ENCODE peak calls at places on chromosomes 3 and 15, in nine cellular contexts. J is H1, X is A549, V is WTC11, I is endothelial cell of umbilical vein, F is K562, R is SK-N-SH, A is HCT116, M is GM12878. C is an unnamed sample.

GRCh38 chr15:66844747-66845145 is 142.7 kb downstream of the SMAD6 start:
- DNase-seq in A (no peak), I (no peak), J (no peak), V (no peak), F (no peak), R (no peak), X (no peak), M (no peak), C (no peak)

GRCh38 chr15:68794869-68795268 is 25.8 kb downstream of the ANP32A start:
- DNase-seq in M (no peak), R (no peak), V (no peak), J (no peak), F (no peak), X (no peak), A (no peak), I (no peak), C (no peak)

GRCh38 chr3:197541756-197542539 is 13.8 kb downstream of the BDH1 start:
- DNase-seq in V (peak; percentile 83), F (peak; percentile 92), A (no peak), I (peak; percentile 43), X (no peak), M (no peak), J (peak; percentile 89), R (peak; percentile 92), C (no peak)

GRCh38 chr3:193975072-193975535 is 160.8 kb upstream of the HES1 start:
- DNase-seq in R (no peak), A (no peak), F (no peak), X (no peak), M (no peak), J (peak; percentile 59), I (no peak), V (peak; percentile 34), C (no peak)

GRCh38 chr3:128922804-128923459 is 43.5 kb downstream of the ACAD9 start:
- DNase-seq in A (no peak), X (no peak), I (no peak), M (no peak), J (no peak), V (no peak), R (no peak), F (no peak), C (peak; percentile 40)

GRCh38 chr3:45026038-45026437 is at the start of gene CLEC3B:
- DNase-seq in J (no peak), M (no peak), I (peak; percentile 72), A (no peak), R (no peak), X (no peak), V (no peak), F (no peak), C (no peak)

GRCh38 chr3:138089091-138089490 is 26.3 kb downstream of the DZIP1L start:
- DNase-seq in I (no peak), M (no peak), V (no peak), A (no peak), R (no peak), F (no peak), J (no peak), X (no peak), C (no peak)

GRCh38 chr3:190848891-190849290 is 13.6 kb downstream of the GMNC start:
- DNase-seq in I (no peak), M (no peak), F (no peak), A (no peak), V (no peak), X (no peak), J (no peak), R (no peak), C (no peak)

GRCh38 chr3:1699361-1699920 is 399.2 kb upstream of the CNTN4 start:
- DNase-seq in J (no peak), I (no peak), R (no peak), M (no peak), X (no peak), V (no peak), F (no peak), A (no peak), C (no peak)

GRCh38 chr3:12224181-12225147 is 64.4 kb upstream of the PPARG start:
- DNase-seq in A (no peak), J (no peak), V (peak; percentile 12), M (no peak), X (no peak), I (no peak), F (no peak), R (no peak), C (no peak)

GRCh38 chr3:11481561-11481960 is 162.2 kb downstream of the VGLL4 start:
- DNase-seq in V (no peak), R (no peak), I (no peak), A (no peak), J (no peak), F (peak; percentile 32), M (no peak), X (no peak), C (no peak)

GRCh38 chr15:63476229-63476632 is 28.2 kb upstream of the USP3 start:
- DNase-seq in X (peak; percentile 89), J (no peak), A (peak; percentile 65), F (no peak), M (no peak), R (no peak), I (peak; percentile 63), V (no peak), C (no peak)

GRCh38 chr3:11445883-11446282 is 173.7 kb downstream of the ATG7 start:
- DNase-seq in F (no peak), J (no peak), R (no peak), M (no peak), V (no peak), X (no peak), A (no peak), I (no peak), C (no peak)

GRCh38 chr3:104556372-104557078 is 810.2 kb upstream of the ALCAM start:
- DNase-seq in I (no peak), X (no peak), M (no peak), J (no peak), F (no peak), V (no peak), A (no peak), R (no peak), C (peak; percentile 49)

GRCh38 chr15:71107501-71107815 is 7.8 kb upstream of the THSD4 start:
- DNase-seq in V (no peak), M (no peak), X (no peak), J (no peak), I (no peak), F (no peak), R (no peak), A (no peak), C (no peak)

GRCh38 chr3:152444029-152444641 is 175.4 kb downstream of the MBNL1 start:
- DNase-seq in M (peak; percentile 33), F (peak; percentile 10), V (no peak), A (peak; percentile 38), J (no peak), X (peak; percentile 7), I (peak; percentile 80), R (peak; percentile 27), C (peak; percentile 69)

GRCh38 chr3:64998317-64998716 is 310.5 kb upstream of the ADAMTS9 start:
- DNase-seq in R (no peak), M (no peak), F (no peak), V (no peak), X (no peak), I (no peak), A (no peak), J (no peak), C (no peak)
- TF ChIP-seq MAX in R (no peak), M (no peak), F (no peak), V (no peak), X (no peak), I (no peak), A (no peak), J (no peak), C (no peak)

GRCh38 chr3:192570757-192571156 is 156.6 kb downstream of the FGF12 start:
- DNase-seq in X (no peak), R (no peak), M (no peak), J (no peak), I (no peak), V (no peak), A (no peak), F (no peak), C (no peak)
- TF ChIP-seq MAX in X (no peak), R (no peak), M (no peak), J (no peak), I (no peak), V (no peak), A (no peak), F (no peak), C (no peak)

GRCh38 chr3:182979103-182979697 is 1.1 kb downstream of the DCUN1D1 start:
- DNase-seq in M (no peak), I (peak; percentile 34), A (no peak), F (no peak), R (no peak), X (no peak), V (no peak), J (no peak), C (peak; percentile 33)
- TF ChIP-seq MAX in M (no peak), I (no peak), A (no peak), F (no peak), R (no peak), X (no peak), V (no peak), J (no peak), C (no peak)

GRCh38 chr3:155805204-155805801 is 775 bp downstream of the C3orf33 start:
- DNase-seq in J (no peak), I (no peak), A (peak; percentile 12), X (peak; percentile 20), M (no peak), R (no peak), F (no peak), V (no peak), C (peak; percentile 53)

GRCh38 chr3:155807823-155808222 is 1.7 kb upstream of the C3orf33 start:
- DNase-seq in I (no peak), F (no peak), A (no peak), M (no peak), J (no peak), V (no peak), R (no peak), X (no peak), C (no peak)

GRCh38 chr3:155809181-155809580 is 3.1 kb upstream of the C3orf33 start:
- DNase-seq in A (no peak), F (no peak), V (no peak), X (no peak), I (no peak), M (no peak), R (no peak), J (no peak), C (no peak)

GRCh38 chr3:155804298-155804697 is 1.8 kb downstream of the C3orf33 start:
- DNase-seq in M (no peak), X (no peak), F (no peak), R (no peak), A (no peak), J (no peak), V (no peak), I (no peak), C (no peak)

DNA sequence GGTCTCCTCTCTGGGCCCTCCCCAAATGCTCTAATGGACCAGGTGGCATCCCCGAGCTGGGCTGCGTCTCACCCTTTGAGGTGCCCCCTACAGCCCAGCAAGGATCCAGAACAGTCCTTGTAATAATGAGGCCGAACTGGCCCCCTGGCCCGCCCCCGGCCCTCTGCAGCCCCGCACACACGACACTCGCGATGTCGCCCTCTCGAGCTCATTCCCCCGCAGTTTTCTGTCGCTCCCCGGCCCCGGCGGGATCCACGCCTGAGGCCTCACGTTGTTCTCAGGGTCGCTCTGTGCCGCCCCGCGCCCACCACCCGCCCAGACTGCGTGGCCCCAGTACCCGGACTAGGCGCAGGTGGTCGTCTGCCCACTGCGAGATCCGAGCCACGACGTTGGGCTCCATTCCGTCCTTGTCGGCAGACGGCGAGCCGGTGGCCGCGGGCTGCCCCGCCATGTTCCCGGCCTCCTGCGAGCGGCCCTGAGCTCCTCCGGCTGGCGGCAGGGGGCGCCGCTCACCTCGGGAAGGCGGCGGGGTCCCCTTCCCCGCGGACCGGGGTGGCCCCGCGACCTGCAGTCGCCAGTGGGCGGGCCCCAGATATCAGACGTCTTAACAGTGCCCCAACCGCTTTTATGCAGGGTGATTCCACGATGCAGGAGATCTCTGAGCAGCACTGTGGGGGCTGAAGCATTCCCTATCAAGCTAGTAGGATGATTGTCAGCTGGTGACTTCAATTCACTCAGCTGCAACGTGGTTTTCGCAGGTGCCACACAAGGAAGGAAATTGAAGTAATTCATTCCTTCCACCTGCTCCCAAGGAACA is at the start of gene C3orf33:
- DNase-seq in I (peak; percentile 73), X (peak; percentile 84), V (peak; percentile 73), J (peak; percentile 88), F (peak; percentile 91), R (peak; percentile 95), M (no peak), A (peak; percentile 41), C (peak; percentile 84)
- TF ChIP-seq MAX in I (no peak), X (peak; percentile 79), V (peak; percentile 45), J (peak; percentile 71), F (peak; percentile 62), R (peak; percentile 40), M (no peak), A (peak; percentile 88), C (peak; percentile 41)